ENCODE peak calls at places on chromosomes 4 and X, in ten cellular contexts. W, O, S, H, M, U, F, K, R and I are unnamed samples.

GRCh38 chr4:105859233-105859632 is 36.0 kb upstream of the NPNT start:
- DNase-seq in O (no peak), U (peak; percentile 82), W (peak; percentile 10), K (no peak), R (no peak), S (no peak), M (no peak), F (no peak), H (no peak), I (no peak)

GRCh38 chr4:113563691-113564378 is 197.7 kb downstream of the CAMK2D start:
- DNase-seq in S (no peak), M (no peak), O (no peak), H (no peak), W (no peak), F (no peak), R (no peak), U (no peak), K (no peak), I (no peak)

GRCh38 chrX:139052461-139052860 is 340.9 kb upstream of the FGF13 start:
- DNase-seq in O (no peak), F (no peak), H (no peak), K (no peak), S (no peak), R (no peak), M (no peak), W (no peak), U (no peak), I (no peak)

GRCh38 chr4:772118-772517 is 53.8 kb downstream of the CPLX1 start:
- DNase-seq in S (no peak), O (no peak), W (no peak), R (no peak), F (no peak), M (no peak), U (no peak), H (no peak), K (no peak), I (no peak)

GRCh38 chr4:150411527-150411926 is 170.4 kb upstream of the MAB21L2 start:
- DNase-seq in K (no peak), S (no peak), W (no peak), F (no peak), M (peak; percentile 2), H (no peak), R (no peak), O (no peak), U (no peak), I (no peak)

GRCh38 chrX:63754141-63754859 is 30.7 kb downstream of the ARHGEF9 start:
- DNase-seq in K (peak; percentile 22), U (no peak), O (no peak), M (no peak), S (no peak), F (no peak), R (peak; percentile 12), H (no peak), W (peak; percentile 6), I (peak; percentile 54)

GRCh38 chrX:22389544-22390243 is 117.0 kb downstream of the CBLL2 start:
- DNase-seq in S (no peak), K (no peak), M (no peak), U (peak; percentile 73), O (no peak), F (no peak), W (no peak), H (no peak), R (no peak), I (no peak)

GRCh38 chrX:147950352-147950751 is 30.8 kb upstream of the FMR1NB start:
- DNase-seq in S (no peak), F (no peak), O (no peak), U (no peak), H (no peak), K (no peak), W (no peak), M (no peak), R (no peak), I (no peak)

GRCh38 chr4:183576701-183577100 is 71.8 kb downstream of the ING2 start:
- DNase-seq in W (no peak), H (no peak), K (no peak), O (no peak), R (no peak), U (no peak), F (no peak), S (no peak), M (no peak), I (no peak)

GRCh38 chr4:163624727-163625126 is 130.2 kb downstream of the TMA16 start:
- DNase-seq in F (no peak), H (no peak), R (no peak), M (no peak), S (no peak), W (no peak), O (no peak), K (no peak), U (no peak), I (no peak)

DNA sequence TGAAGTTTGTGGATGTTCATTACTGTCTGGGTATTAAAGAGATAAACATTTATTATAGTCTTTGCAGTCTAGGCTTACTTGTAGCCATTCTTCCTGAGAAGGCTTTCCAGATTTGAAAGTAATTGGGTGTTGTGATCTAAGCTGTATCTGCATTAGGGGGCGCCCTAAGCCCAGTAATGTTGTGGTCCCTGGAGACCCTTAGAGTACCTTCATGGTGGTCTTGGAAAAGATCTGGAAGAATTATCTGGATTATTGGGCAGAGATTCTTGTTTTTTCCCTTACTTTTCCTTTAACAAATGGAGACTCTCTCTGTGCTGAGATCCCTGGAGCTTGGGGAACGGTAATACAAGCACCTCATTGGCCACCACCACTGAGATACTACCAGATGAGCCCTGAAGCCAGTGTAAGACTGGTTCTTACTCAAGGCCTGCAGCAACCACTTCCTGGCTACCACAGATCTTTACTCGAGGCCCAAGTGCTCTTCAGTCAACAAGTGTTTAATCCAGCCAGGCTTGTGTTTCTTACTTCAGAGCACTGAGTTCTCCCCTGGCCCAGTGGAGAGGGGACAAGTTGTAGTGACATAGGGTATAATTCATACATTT is 63.1 kb downstream of the RTL3 start:
- DNase-seq in O (no peak), K (no peak), H (no peak), U (peak; percentile 8), R (no peak), W (no peak), F (no peak), M (peak; percentile 64), S (no peak), I (no peak)
- TF ChIP-seq CTCF in O (no peak), K (no peak), H (no peak), U (peak; percentile 61), R (no peak), W (no peak), F (no peak), M (peak; percentile 63), S (no peak), I (no peak)

GRCh38 chr4:98609946-98610345 is 48.5 kb downstream of the TSPAN5 start:
- DNase-seq in U (no peak), W (no peak), F (no peak), K (no peak), S (no peak), M (peak; percentile 38), R (no peak), H (no peak), O (no peak), I (no peak)

GRCh38 chr4:98613453-98614075 is 44.8 kb downstream of the TSPAN5 start:
- DNase-seq in S (no peak), M (no peak), R (no peak), K (no peak), F (no peak), O (no peak), H (no peak), U (no peak), W (no peak), I (no peak)

GRCh38 chr4:98612318-98613250 is 45.8 kb downstream of the TSPAN5 start:
- DNase-seq in R (no peak), S (no peak), F (no peak), O (no peak), W (no peak), H (no peak), U (no peak), M (peak; percentile 44), K (no peak), I (no peak)

GRCh38 chr4:98610926-98611325 is 47.5 kb downstream of the TSPAN5 start:
- DNase-seq in M (no peak), K (no peak), S (no peak), R (no peak), F (no peak), H (no peak), W (no peak), U (no peak), O (no peak), I (no peak)

GRCh38 chr4:98611649-98612317 is 46.6 kb downstream of the TSPAN5 start:
- DNase-seq in F (no peak), R (no peak), H (no peak), U (no peak), K (no peak), S (no peak), W (no peak), O (no peak), M (no peak), I (no peak)
- H3K4me1 ChIP-seq in F (no peaks in the 10 kb centered on the region), R (no peaks in the 10 kb centered on the region), H (peaks cover 9% of the 10 kb centered on the region), U (peaks cover 4% of the 10 kb centered on the region), K (no peaks in the 10 kb centered on the region), S (peaks cover 33% of the 10 kb centered on the region), W (no peaks in the 10 kb centered on the region), O (no peaks in the 10 kb centered on the region), M (peaks cover 64% of the 10 kb centered on the region), I (no peaks in the 10 kb centered on the region)

GRCh38 chr4:68375667-68376559 is 26.0 kb upstream of the YTHDC1 start:
- DNase-seq in K (peak; percentile 25), U (peak; percentile 96), F (no peak), S (peak; percentile 81), M (peak; percentile 69), O (no peak), H (peak; percentile 46), R (peak; percentile 51), W (peak; percentile 46), I (no peak)
- TF ChIP-seq CTCF in K (peak; percentile 63), U (peak; percentile 97), F (peak; percentile 83), S (peak; percentile 54), M (peak; percentile 76), O (peak; percentile 85), H (peak; percentile 86), R (peak; percentile 94), W (peak; percentile 75), I (peak; percentile 65)

GRCh38 chr4:38049545-38050170 is 89.5 kb downstream of the PTTG2 start:
- DNase-seq in R (no peak), F (no peak), U (peak; percentile 81), H (no peak), O (no peak), M (no peak), S (no peak), K (no peak), W (no peak), I (no peak)

GRCh38 chr4:38055566-38055965 is 95.4 kb downstream of the PTTG2 start:
- DNase-seq in M (no peak), S (no peak), H (no peak), W (no peak), K (no peak), O (no peak), F (no peak), U (no peak), R (no peak), I (no peak)

GRCh38 chr4:38046735-38047487 is 86.7 kb downstream of the PTTG2 start:
- DNase-seq in F (no peak), H (peak; percentile 78), R (no peak), S (no peak), U (no peak), M (peak; percentile 51), O (no peak), K (no peak), W (no peak), I (no peak)

GRCh38 chr4:38056024-38056685 is 96.0 kb downstream of the PTTG2 start:
- DNase-seq in O (peak; percentile 27), W (no peak), H (no peak), K (no peak), M (no peak), R (no peak), U (no peak), S (no peak), F (no peak), I (no peak)

GRCh38 chr4:38050560-38051350 is 90.6 kb downstream of the PTTG2 start:
- DNase-seq in H (peak; percentile 67), F (no peak), S (no peak), M (no peak), K (no peak), U (no peak), O (no peak), W (no peak), R (no peak), I (no peak)
- H3K4me1 ChIP-seq in H (peaks cover 55% of the 10 kb centered on the region), F (peaks cover 55% of the 10 kb centered on the region), S (peaks cover 11% of the 10 kb centered on the region), M (peaks cover 9% of the 10 kb centered on the region), K (peaks cover 21% of the 10 kb centered on the region), U (peaks cover 30% of the 10 kb centered on the region), O (peaks cover 31% of the 10 kb centered on the region), W (no peaks in the 10 kb centered on the region), R (peaks cover 29% of the 10 kb centered on the region), I (no peaks in the 10 kb centered on the region)